ENCODE peak calls at places on chromosomes 5 and 9, in nine cellular contexts. M is caudate nucleus; P is AML-193; Y is GM23248; D is stimulated activated CD8-positive, alpha-beta memory T cell treated with anti-CD3 and anti-CD28 coated beads, Interleukin-2, amount 100 ng/mL, for 48 hours; G is AG04449; F is ELR; O is GOT3; A is NCI-H1417 treated with DMSO at 0.1 percent for 48 hours. I is an unnamed sample.

GRCh38 chr5:127343866-127344265 is 53.3 kb downstream of the MEGF10 start:
- DNase-seq in P (no peak), G (no peak), O (no peak), M (no peak), D (no peak), Y (no peak), F (no peak), A (no peak), I (no peak)

GRCh38 chr5:171979606-171980005 is 26.8 kb downstream of the FBXW11 start:
- DNase-seq in Y (no peak), G (no peak), M (no peak), A (no peak), D (no peak), P (no peak), O (no peak), F (no peak), I (no peak)

GRCh38 chr5:90878549-90879196 is 320.1 kb downstream of the ADGRV1 start:
- DNase-seq in P (no peak), Y (peak), G (no peak), O (no peak), F (no peak), D (no peak), A (no peak), M (no peak), I (no peak)

GRCh38 chr9:15977438-15977837 is 424.6 kb downstream of the CCDC171 start:
- DNase-seq in F (no peak), O (no peak), A (no peak), D (no peak), Y (no peak), P (no peak), G (no peak), M (no peak), I (no peak)

GRCh38 chr9:7844283-7844682 is 44.7 kb upstream of the DMAC1 start:
- DNase-seq in A (no peak), P (peak), F (peak), M (no peak), Y (peak), G (no peak), O (no peak), D (no peak), I (no peak)

GRCh38 chr9:120941046-120941770 is 14.6 kb upstream of the TRAF1 start:
- DNase-seq in M (no peak), G (no peak), O (no peak), D (no peak), Y (peak), P (no peak), A (no peak), F (peak), I (no peak)

GRCh38 chr5:6085461-6085860 is 292.9 kb downstream of the MED10 start:
- DNase-seq in Y (no peak), A (no peak), P (no peak), O (no peak), D (no peak), F (no peak), G (no peak), M (no peak), I (no peak)

GRCh38 chr5:122306461-122306860 is 5.6 kb upstream of the SNCAIP start:
- DNase-seq in P (no peak), O (no peak), F (no peak), A (no peak), Y (no peak), D (no peak), G (no peak), M (no peak), I (no peak)

GRCh38 chr5:61901997-61902396 is 404.0 kb upstream of the KIF2A start:
- DNase-seq in M (no peak), Y (no peak), O (no peak), D (no peak), P (no peak), F (no peak), G (no peak), A (no peak), I (no peak)

GRCh38 chr5:175902013-175902412 is 30.6 kb downstream of the CPLX2 start:
- DNase-seq in G (no peak), D (no peak), F (no peak), O (no peak), Y (no peak), M (no peak), P (no peak), A (peak), I (no peak)

GRCh38 chr9:119179701-119180100 is 189.5 kb downstream of the BRINP1 start:
- DNase-seq in M (no peak), D (no peak), G (no peak), A (no peak), F (no peak), P (no peak), Y (no peak), O (no peak), I (no peak)

GRCh38 chr9:27142299-27142930 is 33.4 kb downstream of the TEK start:
- DNase-seq in G (no peak), F (no peak), O (no peak), P (no peak), D (no peak), Y (no peak), A (no peak), M (no peak), I (no peak)

GRCh38 chr9:109206670-109207069 is 39.6 kb upstream of the FRRS1L start:
- DNase-seq in A (no peak), O (no peak), G (no peak), M (no peak), P (no peak), D (no peak), F (peak), Y (peak), I (no peak)

GRCh38 chr9:128389395-128390149 is 18.4 kb downstream of the URM1 start:
- DNase-seq in F (no peak), D (no peak), A (peak), M (no peak), Y (no peak), O (no peak), G (no peak), P (no peak), I (no peak)

GRCh38 chr9:72577212-72577753 is 55.9 kb downstream of the TMC1 start:
- DNase-seq in G (no peak), Y (peak), A (no peak), M (no peak), O (no peak), D (no peak), F (peak), P (no peak), I (no peak)

GRCh38 chr5:116441223-116441622 is 133.4 kb downstream of the SEMA6A start:
- DNase-seq in M (no peak), D (no peak), Y (no peak), P (no peak), F (no peak), A (no peak), O (no peak), G (no peak), I (no peak)

I was measured in GM12892.